ENCODE peak calls at places on chromosomes 12 and 14, in six cellular contexts. P, V, X, A, E and I are unnamed samples.
A peak's percentile ranks its signal among the peaks of the same experiment; 100 is the strongest.

GRCh38 chr14:80988742-80989429 is 33.5 kb downstream of the TSHR start:
- DNase-seq in P (no peak), V (no peak), X (no peak), A (no peak), E (no peak), I (no peak)

GRCh38 chr14:85987292-85987691 is 457.3 kb downstream of the FLRT2 start:
- DNase-seq in P (no peak), V (no peak), X (no peak), A (no peak), E (no peak), I (no peak)

GRCh38 chr12:49489720-49490119 is 49.1 kb upstream of the KCNH3 start:
- DNase-seq in P (no peak), V (peak; percentile 42), X (no peak), A (peak; percentile 45), E (no peak), I (no peak)

GRCh38 chr14:32654106-32654505 is 284.6 kb upstream of the NPAS3 start:
- DNase-seq in P (no peak), V (no peak), X (no peak), A (no peak), E (peak; percentile 61), I (no peak)

GRCh38 chr12:131829795-131830334 is 1.7 kb downstream of the MMP17 start:
- DNase-seq in P (peak; percentile 85), V (no peak), X (no peak), A (no peak), E (no peak), I (peak; percentile 80)

GRCh38 chr12:113955109-113955970 is 10.8 kb downstream of the RBM19 start:
- DNase-seq in P (peak; percentile 94), V (no peak), X (no peak), A (peak; percentile 39), E (peak; percentile 28), I (no peak)

GRCh38 chr12:57881035-57881973 is 34.8 kb upstream of the CTDSP2 start:
- DNase-seq in P (no peak), V (no peak), X (no peak), A (no peak), E (no peak), I (peak; percentile 31)

GRCh38 chr12:57939291-57939690 is 2.1 kb upstream of the ATP23 start:
- DNase-seq in P (no peak), V (no peak), X (no peak), A (no peak), E (no peak), I (no peak)

GRCh38 chr14:67527756-67528155 is 5.3 kb upstream of the PLEKHH1 start:
- DNase-seq in P (no peak), V (no peak), X (no peak), A (no peak), E (no peak), I (no peak)

GRCh38 chr12:29104495-29104894 is 44.6 kb upstream of the FAR2 start:
- DNase-seq in P (no peak), V (no peak), X (no peak), A (no peak), E (no peak), I (no peak)

GRCh38 chr14:24430682-24431568 is 1.2 kb downstream of the KHNYN start:
- DNase-seq in P (no peak), V (no peak), X (peak; percentile 81), A (no peak), E (peak; percentile 85), I (peak; percentile 72)

DNA sequence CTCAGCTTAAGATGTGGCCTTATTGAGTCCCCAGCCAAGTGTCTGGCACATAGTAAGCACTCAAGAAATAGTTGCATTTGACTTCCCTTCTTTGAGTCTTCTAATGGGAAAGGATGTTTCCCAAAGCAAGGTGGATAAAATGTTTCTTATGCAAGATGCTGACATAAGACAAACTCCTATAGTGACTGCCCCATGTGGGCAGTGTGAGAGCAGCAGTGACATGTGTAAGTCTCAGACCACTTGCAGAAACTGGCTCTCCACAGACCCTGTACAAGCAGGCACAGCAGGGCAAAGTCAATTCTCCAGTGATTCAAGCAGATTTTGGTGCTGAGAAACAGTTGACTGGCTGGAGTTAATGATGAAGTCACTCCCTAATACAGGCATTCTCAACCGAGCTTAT is 255.3 kb downstream of the ANO2 start:
- DNase-seq in P (peak; percentile 65), V (no peak), X (no peak), A (no peak), E (no peak), I (no peak)
- TF ChIP-seq CTCF in P (peak; percentile 73), V (no peak), X (no peak), A (no peak), E (no peak), I (no peak)

DNA sequence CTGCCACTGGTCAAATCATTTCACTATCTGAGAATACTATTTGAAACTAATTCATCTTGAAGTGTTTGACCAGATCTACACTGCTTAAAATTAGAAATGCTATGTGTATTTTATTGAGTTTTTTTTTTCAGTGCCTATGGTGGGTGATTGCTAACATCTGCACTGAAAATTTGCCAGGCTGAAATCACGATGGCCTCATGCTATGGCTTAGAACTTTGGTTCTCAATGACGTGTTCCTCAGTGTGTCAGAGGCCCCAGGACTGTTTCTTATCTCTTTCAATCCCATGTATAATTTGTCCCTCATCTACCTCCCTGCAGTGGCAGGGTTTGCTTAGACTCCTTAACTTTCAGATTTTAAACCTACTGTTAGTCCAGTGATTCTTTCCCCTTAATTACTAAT is 36.2 kb upstream of the NKX2-8 start:
- DNase-seq in P (no peak), V (no peak), X (no peak), A (no peak), E (no peak), I (no peak)
- TF ChIP-seq CTCF in P (no peak), V (no peak), X (no peak), A (no peak), E (no peak), I (no peak)

GRCh38 chr12:15763336-15763735 is 25.9 kb downstream of the EPS8 start:
- DNase-seq in P (no peak), V (no peak), X (no peak), A (no peak), E (no peak), I (no peak)
- TF ChIP-seq CTCF in P (no peak), V (no peak), X (no peak), A (no peak), E (no peak), I (no peak)

GRCh38 chr12:11542599-11542998 is 106.9 kb upstream of the ETV6 start:
- DNase-seq in P (no peak), V (no peak), X (no peak), A (no peak), E (no peak), I (no peak)

GRCh38 chr12:11543513-11544168 is 105.8 kb upstream of the ETV6 start:
- DNase-seq in P (no peak), V (no peak), X (no peak), A (no peak), E (no peak), I (no peak)

GRCh38 chr12:11540615-11541014 is 108.9 kb upstream of the ETV6 start:
- DNase-seq in P (no peak), V (no peak), X (no peak), A (no peak), E (no peak), I (no peak)

GRCh38 chr12:11540156-11540555 is 109.3 kb upstream of the ETV6 start:
- DNase-seq in P (no peak), V (no peak), X (no peak), A (no peak), E (no peak), I (no peak)

GRCh38 chr12:11545438-11546330 is 103.8 kb upstream of the ETV6 start:
- DNase-seq in P (no peak), V (no peak), X (peak; percentile 73), A (no peak), E (peak; percentile 89), I (no peak)
- TF ChIP-seq CTCF in P (no peak), V (no peak), X (no peak), A (no peak), E (no peak), I (no peak)

GRCh38 chr14:100664234-100664633 is 62.5 kb upstream of the DLK1 start:
- DNase-seq in P (peak; percentile 53), V (no peak), X (no peak), A (no peak), E (no peak), I (no peak)
- TF ChIP-seq CTCF in P (no peak), V (no peak), X (no peak), A (no peak), E (no peak), I (no peak)

DNA sequence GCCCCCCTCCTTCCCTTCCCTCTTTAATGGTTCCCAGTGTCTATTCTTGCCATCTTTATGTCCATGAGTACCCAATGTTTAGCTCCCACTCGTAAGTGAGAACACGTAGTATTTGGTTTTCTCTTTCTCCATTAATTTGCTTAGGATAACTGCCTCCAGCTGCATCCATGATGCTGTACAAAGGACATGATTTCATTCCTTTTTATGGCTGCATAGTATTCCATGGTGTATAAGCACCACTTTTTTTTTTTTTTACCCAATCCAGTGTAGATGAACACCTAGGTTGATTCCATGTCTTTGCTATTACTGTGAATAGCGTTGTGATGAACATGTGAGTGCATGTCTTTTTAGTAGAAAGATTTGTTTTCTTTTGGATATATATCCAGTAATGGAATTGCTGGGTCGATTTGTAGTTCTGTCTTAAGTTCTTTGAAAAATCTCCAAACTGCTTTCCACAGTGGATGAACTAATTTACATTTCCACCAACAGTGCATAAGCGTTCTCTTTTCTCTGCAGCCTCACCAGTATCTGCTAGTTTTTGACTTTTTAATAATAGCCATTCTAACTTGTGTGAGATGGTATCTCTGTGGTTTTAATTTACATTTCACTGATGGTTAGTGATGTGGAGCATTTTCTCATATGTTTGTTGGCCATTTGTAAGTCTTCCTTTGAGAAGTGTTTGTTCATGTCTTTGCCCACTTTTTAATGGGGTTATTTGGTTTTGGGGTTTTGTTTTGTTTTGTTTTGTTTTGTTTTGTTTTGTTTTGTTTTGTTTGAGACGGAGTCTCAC is 26.0 kb downstream of the RPS29 start:
- DNase-seq in P (no peak), V (no peak), X (no peak), A (no peak), E (no peak), I (no peak)
- TF ChIP-seq CTCF in P (no peak), V (no peak), X (no peak), A (no peak), E (no peak), I (no peak)

GRCh38 chr12:96719671-96720362 is 187.2 kb upstream of the NEDD1 start:
- DNase-seq in P (no peak), V (no peak), X (peak; percentile 69), A (peak; percentile 18), E (peak; percentile 66), I (no peak)

GRCh38 chr12:96720363-96720705 is 186.7 kb upstream of the NEDD1 start:
- DNase-seq in P (peak; percentile 74), V (no peak), X (peak; percentile 36), A (peak; percentile 27), E (peak; percentile 30), I (no peak)
- TF ChIP-seq CTCF in P (peak; percentile 63), V (peak; percentile 4), X (no peak), A (peak; percentile 46), E (peak; percentile 13), I (no peak)